ENCODE peak calls at places on chromosomes 12 and 14, in five cellular contexts. J is omental fat pad, Q is AG08395, F is DMS153, B is GM04503. X is an unnamed sample.
A peak's percentile ranks its signal among the peaks of the same experiment; 100 is the strongest.

GRCh38 chr12:115257791-115258190 is 573.8 kb upstream of the TBX3 start:
- DNase-seq in B (peak; percentile 21), F (no peak), Q (no peak), J (no peak), X (no peak)

GRCh38 chr14:74983343-74983742 is 19.4 kb upstream of the EIF2B2 start:
- DNase-seq in Q (no peak), J (no peak), B (no peak), F (no peak), X (no peak)

GRCh38 chr12:120229583-120230325 is 28.8 kb upstream of the RPLP0 start:
- DNase-seq in F (no peak), J (no peak), B (no peak), Q (no peak), X (no peak)

GRCh38 chr14:37565550-37565949 is 29.5 kb downstream of the FOXA1 start:
- DNase-seq in Q (no peak), J (no peak), F (no peak), B (no peak), X (no peak)

GRCh38 chr12:108730337-108731104 is 797 bp downstream of the CORO1C start:
- DNase-seq in J (peak; percentile 70), F (peak; percentile 18), B (no peak), Q (peak; percentile 51), X (peak; percentile 19)

GRCh38 chr12:96907681-96908163 is 665 bp downstream of the NEDD1 start:
- DNase-seq in Q (peak; percentile 28), B (no peak), F (no peak), J (no peak), X (no peak)

GRCh38 chr12:15752780-15753179 is 36.4 kb downstream of the EPS8 start:
- DNase-seq in F (no peak), J (no peak), B (no peak), Q (peak; percentile 17), X (no peak)

GRCh38 chr12:101696477-101697196 is 803 bp upstream of the CHPT1 start:
- DNase-seq in F (no peak), B (no peak), Q (peak; percentile 6), J (no peak), X (no peak)

GRCh38 chr12:26011099-26011498 is 52.6 kb downstream of the RASSF8 start:
- DNase-seq in B (peak; percentile 80), J (no peak), F (no peak), Q (peak; percentile 62), X (no peak)

GRCh38 chr12:67647547-67648305 is 819 bp upstream of the DYRK2 start:
- DNase-seq in F (peak; percentile 89), J (peak; percentile 35), B (peak; percentile 73), Q (peak; percentile 89), X (peak; percentile 51)

X was measured in T-cell.